ENCODE peak calls at places on chromosomes 12 and 14, in six cellular contexts. H is left colon; K is A549; F is activated CD8-positive, alpha-beta T cell treated with anti-CD3 and anti-CD28 coated beads, Interleukin-2, amount 10 ng/mL, durations not matched to agents 7 days and 5 days; I is mucosa of descending colon; L is left cardiac atrium. B is an unnamed sample.

GRCh38 chr14:92929689-92930608 is 7.0 kb downstream of the CHGA start:
- ATAC-seq in H (no peak), K (no peak), F (no peak), I (no peak), L (no peak), B (no peak)

GRCh38 chr12:12338528-12339168 is 11.4 kb downstream of the MANSC1 start:
- ATAC-seq in H (no peak), K (no peak), F (no peak), I (no peak), L (no peak), B (no peak)

GRCh38 chr12:117139025-117139717 is 40.0 kb upstream of the TESC start:
- ATAC-seq in H (no peak), K (no peak), F (no peak), I (no peak), L (no peak), B (no peak)

GRCh38 chr12:21613931-21614330 is 9.3 kb upstream of the GYS2 start:
- ATAC-seq in H (no peak), K (no peak), F (no peak), I (no peak), L (no peak), B (no peak)

GRCh38 chr14:84591827-84592540 is 938.0 kb upstream of the FLRT2 start:
- ATAC-seq in H (no peak), K (no peak), F (no peak), I (no peak), L (no peak), B (no peak)

GRCh38 chr12:116397148-116397547 is 119.7 kb upstream of the MED13L start:
- ATAC-seq in H (no peak), K (peak), F (no peak), I (no peak), L (no peak), B (no peak)

GRCh38 chr12:26156201-26156871 is 31.5 kb upstream of the BHLHE41 start:
- ATAC-seq in H (peak), K (no peak), F (no peak), I (peak), L (no peak), B (peak)

GRCh38 chr14:73503648-73504047 is 12.9 kb downstream of the RIOX1 start:
- ATAC-seq in H (no peak), K (no peak), F (no peak), I (no peak), L (no peak), B (no peak)

GRCh38 chr12:75322464-75322863 is 7.7 kb downstream of the CAPS2 start:
- ATAC-seq in H (no peak), K (no peak), F (no peak), I (no peak), L (no peak), B (no peak)

GRCh38 chr14:70684030-70684429 is 42.3 kb downstream of the TTC9 start:
- ATAC-seq in H (no peak), K (no peak), F (no peak), I (no peak), L (no peak), B (no peak)

GRCh38 chr14:63727736-63728728 is at the start of gene SGPP1:
- ATAC-seq in H (peak), K (peak), F (peak), I (peak), L (peak), B (peak)